ENCODE peak calls at places on chromosomes 11 and 22, in nine cellular contexts. K is stomach, C is RWPE1, L is GM20000, I is cardiac fibroblast, N is body of pancreas, W is right lobe of liver, D is heart right ventricle, R is A549. E is an unnamed sample.

GRCh38 chr11:113896156-113896879 is 8.3 kb upstream of the HTR3B start:
- DNase-seq in K (peak), C (peak), L (peak), I (peak), N (peak), W (no peak), D (no peak), R (peak), E (peak)

GRCh38 chr11:64745523-64746328 is 1.8 kb upstream of the RASGRP2 start:
- DNase-seq in K (peak), C (no peak), L (peak), I (peak), N (no peak), W (peak), D (peak), R (peak), E (peak)

GRCh38 chr22:27298387-27299141 is 503.0 kb downstream of the MN1 start:
- DNase-seq in K (no peak), C (no peak), L (no peak), I (no peak), N (no peak), W (no peak), D (no peak), R (no peak), E (no peak)

GRCh38 chr11:31449040-31449439 is 60.4 kb downstream of the IMMP1L start:
- DNase-seq in K (no peak), C (no peak), L (no peak), I (no peak), N (no peak), W (no peak), D (no peak), R (no peak), E (no peak)

GRCh38 chr11:67636962-67637361 is 2.6 kb downstream of the TBX10 start:
- DNase-seq in K (no peak), C (no peak), L (no peak), I (no peak), N (no peak), W (no peak), D (no peak), R (no peak), E (no peak)

GRCh38 chr11:12291313-12291712 is 86.1 kb upstream of the PARVA start:
- DNase-seq in K (no peak), C (no peak), L (peak), I (no peak), N (no peak), W (no peak), D (no peak), R (no peak), E (peak)

GRCh38 chr22:40922484-40923303 is 28.5 kb upstream of the RBX1 start:
- DNase-seq in K (no peak), C (peak), L (peak), I (peak), N (no peak), W (no peak), D (peak), R (peak), E (peak)

GRCh38 chr11:66221726-66222236 is 46.7 kb upstream of the RAB1B start:
- DNase-seq in K (no peak), C (no peak), L (no peak), I (no peak), N (peak), W (peak), D (no peak), R (peak), E (peak)

GRCh38 chr11:75261474-75261847 is 20.9 kb downstream of the TPBGL start:
- DNase-seq in K (no peak), C (no peak), L (no peak), I (no peak), N (no peak), W (peak), D (no peak), R (no peak), E (no peak)

GRCh38 chr11:44849424-44849823 is 101.3 kb downstream of the TP53I11 start:
- DNase-seq in K (no peak), C (no peak), L (no peak), I (no peak), N (no peak), W (no peak), D (no peak), R (no peak), E (no peak)

GRCh38 chr11:17905477-17905876 is 107.4 kb downstream of the SERGEF start:
- DNase-seq in K (no peak), C (no peak), L (peak), I (no peak), N (no peak), W (no peak), D (no peak), R (no peak), E (peak)

GRCh38 chr22:37229012-37229804 is 14.9 kb downstream of the RAC2 start:
- DNase-seq in K (no peak), C (peak), L (no peak), I (peak), N (no peak), W (no peak), D (no peak), R (peak), E (no peak)

DNA sequence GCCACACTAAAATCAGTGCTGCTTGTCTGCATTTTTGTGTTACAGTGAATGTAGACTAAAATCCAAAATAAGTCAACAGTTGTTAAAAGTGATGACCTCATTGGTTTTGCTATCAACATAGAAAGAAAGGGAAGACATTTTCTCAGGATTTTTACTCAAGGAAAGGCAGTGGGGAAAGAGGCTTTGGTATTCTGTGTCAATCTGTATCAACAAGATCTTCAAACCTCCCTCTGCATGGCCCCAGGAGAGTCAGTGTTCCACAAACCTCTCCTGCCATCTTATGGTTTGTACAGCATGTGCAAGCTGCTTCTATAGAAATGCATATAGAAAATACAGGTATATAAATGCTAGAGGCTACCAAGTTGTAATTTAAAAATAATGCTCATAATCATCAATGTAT is 13.8 kb upstream of the OR51M1 start:
- DNase-seq in K (no peak), C (peak), L (peak), I (peak), N (no peak), W (no peak), D (no peak), R (peak), E (peak)
- TF ChIP-seq CTCF in K (no peak), C (no peak), L (peak), I (peak), N (no peak), W (no peak), D (no peak), R (peak), E (peak)

GRCh38 chr22:43201486-43202219 is 14.7 kb upstream of the TTLL12 start:
- DNase-seq in K (no peak), C (no peak), L (no peak), I (no peak), N (no peak), W (no peak), D (no peak), R (no peak), E (no peak)
- TF ChIP-seq CTCF in K (no peak), C (no peak), L (no peak), I (no peak), N (no peak), W (no peak), D (no peak), R (no peak), E (no peak)

GRCh38 chr22:33450756-33451155 is 392.6 kb upstream of the SYN3 start:
- DNase-seq in K (no peak), C (no peak), L (no peak), I (no peak), N (no peak), W (no peak), D (no peak), R (no peak), E (no peak)
- TF ChIP-seq CTCF in K (no peak), C (no peak), L (no peak), I (no peak), N (no peak), W (no peak), D (no peak), R (no peak), E (no peak)

DNA sequence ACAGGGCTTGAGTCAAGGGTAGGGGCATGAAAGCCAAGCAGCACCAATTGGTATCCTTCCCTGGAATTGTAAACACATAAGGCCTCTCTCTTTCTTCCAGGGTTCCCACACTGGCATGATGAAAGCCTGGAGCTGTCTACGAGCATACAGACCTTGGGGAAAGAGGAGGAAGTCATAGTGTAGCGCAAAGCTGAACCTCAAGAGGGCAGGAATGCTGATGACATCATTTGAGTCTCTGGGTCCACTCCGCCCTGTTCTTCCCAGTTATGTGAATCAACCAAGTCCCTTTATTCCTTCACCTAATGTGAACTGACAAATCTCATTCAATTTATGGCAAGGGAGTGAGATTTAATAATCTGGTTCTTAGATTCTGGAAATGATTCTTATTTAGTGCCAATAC is 266.4 kb upstream of the NCAM1 start:
- DNase-seq in K (no peak), C (peak), L (no peak), I (peak), N (no peak), W (no peak), D (no peak), R (peak), E (no peak)
- TF ChIP-seq CTCF in K (no peak), C (no peak), L (no peak), I (no peak), N (no peak), W (no peak), D (no peak), R (no peak), E (no peak)

DNA sequence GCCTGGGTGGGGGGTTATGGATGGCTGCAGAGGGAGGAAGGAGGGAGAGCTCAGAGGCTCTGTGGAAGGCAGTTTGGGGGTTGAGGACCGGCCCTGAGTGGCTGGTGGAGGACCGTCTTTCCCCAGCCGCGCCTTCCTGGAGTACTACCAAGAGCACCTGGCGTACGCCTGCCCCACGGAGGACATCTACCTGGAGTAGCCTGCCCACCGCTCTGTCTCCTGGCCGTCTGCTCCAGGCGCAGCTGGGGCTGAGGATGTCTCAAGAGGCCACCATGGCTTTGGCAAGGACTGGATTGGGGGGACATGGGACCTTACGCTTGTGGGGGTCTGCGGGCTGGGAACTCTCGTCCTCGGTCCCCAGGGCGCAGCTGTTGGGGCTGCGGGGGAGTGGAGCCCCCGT is 10.0 kb downstream of the MAPK8IP2 start:
- DNase-seq in K (no peak), C (no peak), L (no peak), I (no peak), N (no peak), W (no peak), D (no peak), R (no peak), E (peak)
- TF ChIP-seq CTCF in K (no peak), C (no peak), L (no peak), I (no peak), N (no peak), W (no peak), D (no peak), R (no peak), E (no peak)

GRCh38 chr22:22787805-22788459 is 99.7 kb upstream of the IGLL5 start:
- DNase-seq in K (peak), C (no peak), L (peak), I (peak), N (peak), W (peak), D (no peak), R (peak), E (peak)

GRCh38 chr22:22789922-22790845 is 97.4 kb upstream of the IGLL5 start:
- DNase-seq in K (no peak), C (no peak), L (no peak), I (no peak), N (no peak), W (no peak), D (no peak), R (no peak), E (no peak)

GRCh38 chr22:22787151-22787550 is 100.5 kb upstream of the IGLL5 start:
- DNase-seq in K (no peak), C (no peak), L (no peak), I (no peak), N (no peak), W (no peak), D (no peak), R (no peak), E (no peak)

GRCh38 chr22:22789233-22789921 is 98.2 kb upstream of the IGLL5 start:
- DNase-seq in K (no peak), C (no peak), L (no peak), I (no peak), N (no peak), W (no peak), D (no peak), R (no peak), E (no peak)

DNA sequence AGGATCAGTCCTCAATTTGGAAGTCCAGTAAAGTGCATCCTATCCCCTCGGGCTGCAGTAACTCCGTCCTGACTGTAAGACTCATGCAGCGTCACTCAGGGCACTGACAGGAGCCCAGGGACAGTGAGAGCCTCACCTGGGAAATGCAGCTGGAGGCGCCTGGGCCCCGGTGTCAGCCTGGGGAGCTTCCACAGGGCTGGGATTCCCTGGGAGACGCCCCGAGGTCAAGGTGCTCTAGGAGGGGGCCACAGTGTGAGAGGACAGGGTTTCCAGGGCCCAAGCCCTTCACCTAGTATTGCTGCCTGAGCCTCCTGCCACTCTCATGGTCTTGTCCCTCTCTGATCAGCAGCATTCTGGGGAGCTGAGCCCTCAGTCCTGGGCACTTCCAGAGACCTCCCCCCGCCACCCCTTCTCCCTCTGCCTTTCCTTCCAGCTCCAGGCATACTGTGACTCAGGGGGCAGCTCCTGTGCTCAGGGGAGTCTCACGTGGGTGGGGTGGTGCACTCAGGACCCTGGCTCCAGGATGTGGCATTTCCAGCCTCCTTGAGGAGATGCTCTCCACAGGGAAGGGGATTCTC is 99.1 kb upstream of the IGLL5 start:
- DNase-seq in K (no peak), C (no peak), L (no peak), I (no peak), N (no peak), W (no peak), D (no peak), R (no peak), E (no peak)
- TF ChIP-seq CTCF in K (no peak), C (no peak), L (no peak), I (no peak), N (no peak), W (no peak), D (no peak), R (no peak), E (no peak)

GRCh38 chr11:76598426-76598839 is 72.1 kb downstream of the LRRC32 start:
- DNase-seq in K (no peak), C (no peak), L (peak), I (peak), N (no peak), W (no peak), D (peak), R (peak), E (peak)
- TF ChIP-seq CTCF in K (no peak), C (no peak), L (peak), I (peak), N (peak), W (peak), D (peak), R (peak), E (peak)

E was measured in GM13976.